ENCODE peak calls at places on chromosome 4, in nine cellular contexts. Z, L, P, B, I, S, F, X and M are unnamed samples.

GRCh38 chr4:40731792-40732245 is 17.9 kb upstream of the NSUN7 start:
- DNase-seq in Z (peak; percentile 31), L (peak; percentile 41), P (peak; percentile 17), B (peak; percentile 89), I (no peak), S (no peak), F (no peak), X (peak; percentile 97), M (no peak)

GRCh38 chr4:9969526-9970398 is 51.5 kb downstream of the SLC2A9 start:
- DNase-seq in Z (no peak), L (no peak), P (no peak), B (no peak), I (no peak), S (no peak), F (no peak), X (no peak), M (no peak)

GRCh38 chr4:1349359-1350168 is 2.6 kb downstream of the UVSSA start:
- DNase-seq in Z (peak; percentile 20), L (no peak), P (no peak), B (no peak), I (no peak), S (no peak), F (no peak), X (no peak), M (no peak)

GRCh38 chr4:1594871-1595788 is 89.0 kb downstream of the FAM53A start:
- DNase-seq in Z (peak; percentile 15), L (no peak), P (no peak), B (no peak), I (no peak), S (no peak), F (no peak), X (no peak), M (no peak)

GRCh38 chr4:139392797-139393196 is 61.1 kb upstream of the RAB33B start:
- DNase-seq in Z (no peak), L (no peak), P (no peak), B (no peak), I (no peak), S (no peak), F (no peak), X (no peak), M (no peak)

GRCh38 chr4:68347845-68348244 is 2.0 kb downstream of the YTHDC1 start:
- DNase-seq in Z (no peak), L (no peak), P (no peak), B (no peak), I (no peak), S (no peak), F (no peak), X (no peak), M (no peak)

GRCh38 chr4:124028172-124028571 is 631.6 kb downstream of the SPRY1 start:
- DNase-seq in Z (no peak), L (no peak), P (no peak), B (no peak), I (no peak), S (no peak), F (no peak), X (peak; percentile 7), M (no peak)

GRCh38 chr4:142566243-142566642 is 279.9 kb downstream of the INPP4B start:
- DNase-seq in Z (no peak), L (no peak), P (no peak), B (no peak), I (no peak), S (no peak), F (no peak), X (no peak), M (no peak)

GRCh38 chr4:33890841-33891240 is 2353.5 kb downstream of the ARAP2 start:
- DNase-seq in Z (no peak), L (no peak), P (no peak), B (no peak), I (no peak), S (no peak), F (no peak), X (no peak), M (no peak)

GRCh38 chr4:124188601-124189000 is 523.9 kb downstream of the ANKRD50 start:
- DNase-seq in Z (no peak), L (no peak), P (no peak), B (no peak), I (no peak), S (no peak), F (no peak), X (no peak), M (no peak)

GRCh38 chr4:1058198-1058996 is 47.0 kb downstream of the FGFRL1 start:
- DNase-seq in Z (no peak), L (no peak), P (no peak), B (no peak), I (no peak), S (no peak), F (no peak), X (no peak), M (no peak)

GRCh38 chr4:89425023-89425422 is 117.4 kb upstream of the GPRIN3 start:
- DNase-seq in Z (no peak), L (no peak), P (no peak), B (no peak), I (no peak), S (no peak), F (no peak), X (no peak), M (no peak)

GRCh38 chr4:169239236-169239905 is 31.4 kb downstream of the SH3RF1 start:
- DNase-seq in Z (no peak), L (no peak), P (no peak), B (no peak), I (no peak), S (no peak), F (no peak), X (no peak), M (no peak)

GRCh38 chr4:124708517-124709300 is 3.8 kb downstream of the ANKRD50 start:
- DNase-seq in Z (no peak), L (no peak), P (no peak), B (no peak), I (no peak), S (no peak), F (no peak), X (no peak), M (no peak)

GRCh38 chr4:108772402-108772801 is 9.5 kb upstream of the ETNPPL start:
- DNase-seq in Z (no peak), L (no peak), P (no peak), B (no peak), I (no peak), S (no peak), F (no peak), X (no peak), M (no peak)

GRCh38 chr4:38687571-38688011 is 23.6 kb downstream of the KLF3 start:
- DNase-seq in Z (no peak), L (no peak), P (no peak), B (no peak), I (no peak), S (no peak), F (no peak), X (no peak), M (peak; percentile 46)

GRCh38 chr4:116599859-116600258 is 485.5 kb downstream of the TRAM1L1 start:
- DNase-seq in Z (no peak), L (peak; percentile 32), P (no peak), B (no peak), I (peak; percentile 81), S (no peak), F (no peak), X (no peak), M (no peak)

GRCh38 chr4:183288955-183289354 is 31.1 kb downstream of the CLDN22 start:
- DNase-seq in Z (no peak), L (no peak), P (no peak), B (no peak), I (no peak), S (no peak), F (no peak), X (no peak), M (no peak)

GRCh38 chr4:56217383-56217890 is 169.9 kb downstream of the AASDH start:
- DNase-seq in Z (no peak), L (no peak), P (no peak), B (no peak), I (no peak), S (no peak), F (no peak), X (no peak), M (no peak)

GRCh38 chr4:5374994-5375393 is 323.7 kb downstream of the STK32B start:
- DNase-seq in Z (no peak), L (no peak), P (no peak), B (no peak), I (no peak), S (no peak), F (no peak), X (no peak), M (no peak)

GRCh38 chr4:77264826-77265225 is 107.8 kb downstream of the CCNG2 start:
- DNase-seq in Z (no peak), L (no peak), P (no peak), B (no peak), I (no peak), S (no peak), F (no peak), X (no peak), M (no peak)

GRCh38 chr4:73864365-73864764 is 4.8 kb upstream of the CXCL1 start:
- DNase-seq in Z (no peak), L (peak; percentile 18), P (no peak), B (peak; percentile 37), I (peak; percentile 23), S (no peak), F (no peak), X (peak; percentile 31), M (no peak)

GRCh38 chr4:138182838-138183426 is 59.2 kb downstream of the SLC7A11 start:
- DNase-seq in Z (no peak), L (peak; percentile 61), P (no peak), B (peak; percentile 52), I (no peak), S (peak; percentile 26), F (peak; percentile 18), X (peak; percentile 55), M (no peak)

GRCh38 chr4:170667814-170668213 is 578.1 kb upstream of the AADAT start:
- DNase-seq in Z (no peak), L (no peak), P (no peak), B (no peak), I (no peak), S (no peak), F (no peak), X (no peak), M (no peak)

GRCh38 chr4:6916587-6917444 is 7.2 kb downstream of the TBC1D14 start:
- DNase-seq in Z (no peak), L (peak; percentile 53), P (peak; percentile 68), B (peak; percentile 56), I (peak; percentile 7), S (no peak), F (no peak), X (no peak), M (no peak)

GRCh38 chr4:8737601-8738279 is 133.9 kb downstream of the HMX1 start:
- DNase-seq in Z (no peak), L (no peak), P (no peak), B (no peak), I (no peak), S (no peak), F (no peak), X (no peak), M (no peak)

GRCh38 chr4:107658400-107659326 is 61.4 kb downstream of the PAPSS1 start:
- DNase-seq in Z (no peak), L (no peak), P (no peak), B (no peak), I (no peak), S (no peak), F (no peak), X (no peak), M (no peak)

GRCh38 chr4:10647811-10648210 is 36.8 kb downstream of the CLNK start:
- DNase-seq in Z (no peak), L (no peak), P (no peak), B (no peak), I (no peak), S (no peak), F (no peak), X (no peak), M (no peak)

GRCh38 chr4:3766207-3766790 is at the start of gene ADRA2C:
- DNase-seq in Z (no peak), L (no peak), P (no peak), B (peak; percentile 41), I (no peak), S (no peak), F (no peak), X (peak; percentile 29), M (no peak)

GRCh38 chr4:153728151-153728550 is 31.7 kb downstream of the RNF175 start:
- DNase-seq in Z (no peak), L (peak; percentile 6), P (no peak), B (no peak), I (no peak), S (no peak), F (no peak), X (no peak), M (no peak)

GRCh38 chr4:68712207-68712606 is 41.8 kb upstream of the UGT2B15 start:
- DNase-seq in Z (no peak), L (no peak), P (no peak), B (no peak), I (no peak), S (no peak), F (no peak), X (no peak), M (no peak)